ENCODE peak calls at places on chromosomes 7 and 10, in five cellular contexts. W, X, T, Y and I are unnamed samples.

GRCh38 chr7:1520574-1521234 is 9.8 kb upstream of the MAFK start:
- DNase-seq in X (no peak), W (peak; percentile 92), T (no peak), Y (peak; percentile 33), I (no peak)

GRCh38 chr7:38798552-38799267 is 110.3 kb downstream of the VPS41 start:
- DNase-seq in T (no peak), Y (no peak), W (no peak), X (no peak), I (no peak)

GRCh38 chr10:58921366-58921947 is 255.0 kb upstream of the PHYHIPL start:
- DNase-seq in T (no peak), W (no peak), X (no peak), Y (no peak), I (no peak)

GRCh38 chr7:47329320-47329926 is 252.5 kb downstream of the TNS3 start:
- DNase-seq in W (peak; percentile 44), T (no peak), Y (peak; percentile 45), X (no peak), I (no peak)

GRCh38 chr7:50477640-50478039 is 27.5 kb upstream of the FIGNL1 start:
- DNase-seq in X (no peak), T (no peak), Y (no peak), W (no peak), I (no peak)

GRCh38 chr10:53440641-53441040 is 668.1 kb upstream of the MBL2 start:
- DNase-seq in X (no peak), T (no peak), W (no peak), Y (no peak), I (no peak)

GRCh38 chr7:132575336-132575986 is 809 bp downstream of the PLXNA4 start:
- DNase-seq in X (no peak), W (peak; percentile 18), T (no peak), Y (peak; percentile 30), I (no peak)

GRCh38 chr7:24728503-24729364 is 28.5 kb downstream of the GSDME start:
- DNase-seq in T (no peak), X (no peak), W (peak; percentile 24), Y (no peak), I (no peak)

GRCh38 chr7:29877196-29877595 is 70.9 kb downstream of the WIPF3 start:
- DNase-seq in W (no peak), X (no peak), Y (no peak), T (no peak), I (no peak)

GRCh38 chr7:128888756-128889095 is 21.8 kb downstream of the KCP start:
- DNase-seq in Y (no peak), X (no peak), T (no peak), W (no peak), I (no peak)

GRCh38 chr10:13437026-13437555 is 89.0 kb upstream of the SEPHS1 start:
- DNase-seq in X (no peak), W (no peak), T (no peak), Y (no peak), I (no peak)

GRCh38 chr10:88963318-88963717 is 10.7 kb upstream of the ACTA2 start:
- DNase-seq in X (no peak), Y (no peak), W (no peak), T (no peak), I (no peak)
- TF ChIP-seq CTCF in X (no peak), Y (no peak), W (no peak), T (no peak), I (no peak)

GRCh38 chr10:118343549-118343948 is 1.4 kb upstream of the FAM204A start:
- DNase-seq in Y (no peak), X (no peak), T (no peak), W (no peak), I (no peak)

GRCh38 chr10:118341678-118342637 is at the start of gene FAM204A:
- DNase-seq in X (peak; percentile 92), Y (peak; percentile 89), T (peak; percentile 93), W (peak; percentile 90), I (peak; percentile 93)

GRCh38 chr10:118343115-118343514 is 991 bp upstream of the FAM204A start:
- DNase-seq in Y (no peak), X (no peak), W (peak; percentile 50), T (no peak), I (no peak)

GRCh38 chr10:118340486-118340885 is 1.6 kb downstream of the FAM204A start:
- DNase-seq in T (no peak), Y (no peak), X (no peak), W (no peak), I (no peak)

DNA sequence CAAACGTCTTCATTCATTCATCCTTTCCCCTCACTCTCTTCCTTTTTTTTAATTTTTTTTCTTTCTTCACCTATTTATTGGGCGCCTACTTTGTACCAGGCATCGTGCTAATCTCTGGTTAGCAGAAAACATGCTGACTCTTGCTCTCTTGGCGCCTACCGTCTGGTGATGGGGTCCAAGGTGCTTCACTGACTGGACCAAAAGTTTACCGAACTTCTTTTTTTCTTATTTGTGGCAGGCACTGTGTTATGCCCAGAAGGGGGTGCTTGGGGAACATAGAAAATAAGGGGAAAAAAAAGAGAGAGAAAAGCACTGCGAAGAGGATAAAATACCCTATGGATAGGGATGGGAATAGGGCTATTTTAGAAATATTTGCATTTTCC is 505 bp upstream of the FAM204A start:
- DNase-seq in Y (no peak), W (no peak), T (no peak), X (no peak), I (no peak)
- TF ChIP-seq CTCF in Y (no peak), W (no peak), T (no peak), X (no peak), I (no peak)

DNA sequence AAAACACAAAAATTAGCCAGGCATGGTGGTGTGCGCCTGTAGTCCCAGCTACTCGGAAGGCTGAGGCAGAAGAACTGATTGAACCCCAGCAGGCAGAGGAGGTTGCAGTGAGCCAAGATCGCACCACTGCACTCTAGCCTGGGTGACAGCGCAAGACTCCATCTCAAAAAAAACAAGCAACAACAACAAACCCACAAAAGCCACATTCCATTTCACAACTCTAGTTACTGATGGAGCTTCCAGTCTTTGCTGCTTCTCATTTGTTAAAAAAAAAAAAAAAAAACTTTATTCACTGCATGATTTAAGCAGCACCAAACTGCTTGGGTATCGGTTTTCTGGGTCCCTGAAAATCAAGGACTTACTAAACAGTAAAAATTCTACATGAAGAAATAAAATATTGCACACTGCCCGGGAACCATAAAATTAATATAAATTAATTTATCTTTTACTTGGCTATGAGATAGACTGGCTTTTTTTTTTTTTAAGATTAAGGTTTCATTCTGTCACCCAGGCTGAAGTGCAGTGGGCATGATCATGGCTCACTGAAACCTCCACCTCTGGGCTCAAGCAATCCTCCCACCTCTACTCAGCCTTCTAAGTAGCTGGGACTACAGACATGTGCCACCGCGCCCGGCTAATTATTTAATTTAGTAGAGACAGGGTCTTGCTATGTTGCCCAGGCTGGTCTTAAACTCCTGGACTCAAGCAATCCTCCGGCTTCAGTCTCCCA is 42.0 kb downstream of the SRPK2 start:
- DNase-seq in X (no peak), Y (no peak), W (no peak), T (no peak), I (no peak)
- TF ChIP-seq CTCF in X (no peak), Y (no peak), W (no peak), T (no peak), I (no peak)

DNA sequence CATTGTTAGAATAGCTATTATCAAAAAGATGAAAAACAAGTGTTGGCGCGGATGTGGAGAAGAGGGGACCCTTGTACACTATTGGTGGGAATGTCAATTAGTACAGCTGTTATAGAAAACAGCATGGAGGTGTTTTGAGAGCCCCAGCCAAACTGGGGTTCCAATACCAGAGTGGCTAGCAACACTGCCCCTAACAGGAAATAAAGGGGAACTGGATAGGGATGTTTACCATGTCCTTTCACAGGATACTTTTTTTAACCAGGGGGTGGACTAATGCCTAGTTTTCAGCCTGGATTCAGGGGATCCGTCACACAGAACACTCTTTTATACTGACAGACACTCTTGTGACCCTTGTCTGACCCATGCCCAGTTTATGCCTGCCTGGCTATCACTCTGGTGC is 6.9 kb upstream of the GSTK1 start:
- DNase-seq in X (no peak), T (no peak), Y (no peak), W (no peak), I (no peak)
- TF ChIP-seq CTCF in X (no peak), T (no peak), Y (no peak), W (no peak), I (peak; percentile 37)

GRCh38 chr7:99203092-99203491 is 4.8 kb downstream of the KPNA7 start:
- DNase-seq in T (no peak), W (no peak), Y (no peak), X (no peak), I (no peak)
- TF ChIP-seq CTCF in T (no peak), W (no peak), Y (no peak), X (no peak), I (no peak)

DNA sequence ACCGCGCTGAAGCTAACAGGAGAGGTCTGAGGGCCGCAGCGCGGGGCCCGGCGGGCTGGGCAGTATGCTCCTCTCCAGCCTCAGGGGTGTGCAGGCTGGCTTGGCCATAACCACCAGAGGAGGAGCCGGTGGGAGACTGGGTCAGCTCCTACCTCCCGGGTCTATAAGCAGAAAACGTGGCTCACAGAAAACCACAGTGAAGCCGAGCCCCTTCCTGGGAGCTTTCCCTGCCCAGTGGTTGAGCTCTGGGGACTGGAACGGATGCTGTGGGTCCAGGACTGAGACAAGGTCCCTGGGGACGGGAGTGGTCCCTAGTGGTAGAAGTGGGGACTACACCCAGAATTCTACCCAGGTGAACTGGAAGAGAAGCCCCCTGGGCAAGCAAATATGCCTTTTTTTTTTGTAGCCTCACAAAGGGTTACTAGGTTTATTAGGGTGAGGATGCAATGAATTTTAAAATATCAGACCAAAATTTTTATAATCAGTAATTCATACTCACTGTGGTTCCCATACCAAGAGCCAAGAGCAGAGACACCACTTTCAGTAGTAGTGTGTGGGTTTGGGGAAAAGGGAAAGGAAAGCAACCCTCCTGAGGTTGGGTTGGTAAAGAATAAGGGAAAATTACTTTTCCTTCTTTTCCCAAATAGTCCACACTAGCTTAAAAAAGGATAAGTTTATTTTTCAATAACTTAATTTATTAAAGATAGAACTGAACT is 67.9 kb upstream of the PRKCQ start:
- DNase-seq in X (peak; percentile 22), W (no peak), T (no peak), Y (peak; percentile 39), I (no peak)
- TF ChIP-seq CTCF in X (peak; percentile 49), W (peak; percentile 30), T (no peak), Y (peak; percentile 74), I (peak; percentile 94)

DNA sequence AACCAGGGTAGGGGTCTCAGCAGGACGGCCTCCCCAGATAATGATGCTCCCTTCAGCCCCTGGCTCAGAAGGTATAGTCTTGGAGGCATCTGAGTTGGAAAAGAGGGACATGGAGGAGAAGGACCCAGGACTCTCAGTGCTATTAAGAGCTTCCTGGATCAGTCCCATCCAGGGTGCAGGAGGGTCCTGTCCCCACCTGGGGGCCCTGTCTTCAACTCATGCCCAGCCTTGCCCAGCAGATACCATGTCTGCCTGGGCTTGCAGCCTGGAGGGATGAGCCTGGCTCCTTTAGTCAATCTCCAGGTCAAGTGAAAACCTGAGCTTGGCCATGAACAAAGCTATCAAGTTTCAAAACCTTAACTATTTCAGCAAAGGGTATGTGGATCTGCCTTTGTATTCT is 67.6 kb downstream of the PRTFDC1 start:
- DNase-seq in Y (no peak), X (no peak), T (no peak), W (no peak), I (no peak)
- TF ChIP-seq CTCF in Y (no peak), X (no peak), T (no peak), W (no peak), I (no peak)